ENCODE peak calls at places on chromosomes 16 and 17, in four cellular contexts. One of them, this sample, is unnamed.

GRCh38 chr16:51034481-51035109 is 116.5 kb downstream of the SALL1 start:
- DNase-seq in central memory CD4-positive, alpha-beta T cell: no peak
- DNase-seq in activated CD4-positive, alpha-beta T cell treated with anti-CD3 and anti-CD28 coated beads, Interleukin-2, amount 50 U/mL, for 24 hours: no peak
- DNase-seq in fibroblast of pulmonary artery: no peak
- DNase-seq in this sample: no peak

GRCh38 chr17:7261377-7262191 is 694 bp downstream of the CLDN7 start:
- DNase-seq in central memory CD4-positive, alpha-beta T cell: peak
- DNase-seq in activated CD4-positive, alpha-beta T cell treated with anti-CD3 and anti-CD28 coated beads, Interleukin-2, amount 50 U/mL, for 24 hours: no peak
- DNase-seq in fibroblast of pulmonary artery: no peak
- DNase-seq in this sample: peak

GRCh38 chr17:74852237-74853047 is 7.2 kb downstream of the GRIN2C start:
- DNase-seq in central memory CD4-positive, alpha-beta T cell: peak
- DNase-seq in activated CD4-positive, alpha-beta T cell treated with anti-CD3 and anti-CD28 coated beads, Interleukin-2, amount 50 U/mL, for 24 hours: peak
- DNase-seq in fibroblast of pulmonary artery: peak
- DNase-seq in this sample: peak

GRCh38 chr16:1825864-1826690 is 548 bp downstream of the HAGH start:
- DNase-seq in central memory CD4-positive, alpha-beta T cell: peak
- DNase-seq in activated CD4-positive, alpha-beta T cell treated with anti-CD3 and anti-CD28 coated beads, Interleukin-2, amount 50 U/mL, for 24 hours: peak
- DNase-seq in fibroblast of pulmonary artery: peak
- DNase-seq in this sample: no peak

GRCh38 chr16:89326721-89327120 is 109.2 kb downstream of the ZNF778 start:
- DNase-seq in central memory CD4-positive, alpha-beta T cell: no peak
- DNase-seq in activated CD4-positive, alpha-beta T cell treated with anti-CD3 and anti-CD28 coated beads, Interleukin-2, amount 50 U/mL, for 24 hours: no peak
- DNase-seq in fibroblast of pulmonary artery: no peak
- DNase-seq in this sample: no peak

GRCh38 chr17:21174186-21174585 is 39.8 kb downstream of the TMEM11 start:
- DNase-seq in central memory CD4-positive, alpha-beta T cell: no peak
- DNase-seq in activated CD4-positive, alpha-beta T cell treated with anti-CD3 and anti-CD28 coated beads, Interleukin-2, amount 50 U/mL, for 24 hours: no peak
- DNase-seq in fibroblast of pulmonary artery: no peak
- DNase-seq in this sample: no peak

GRCh38 chr16:27407158-27407557 is 5.2 kb downstream of the IL21R start:
- DNase-seq in central memory CD4-positive, alpha-beta T cell: peak
- DNase-seq in activated CD4-positive, alpha-beta T cell treated with anti-CD3 and anti-CD28 coated beads, Interleukin-2, amount 50 U/mL, for 24 hours: no peak
- DNase-seq in fibroblast of pulmonary artery: no peak
- DNase-seq in this sample: no peak

GRCh38 chr16:86819523-86819887 is 241.2 kb downstream of the FOXL1 start:
- DNase-seq in central memory CD4-positive, alpha-beta T cell: no peak
- DNase-seq in activated CD4-positive, alpha-beta T cell treated with anti-CD3 and anti-CD28 coated beads, Interleukin-2, amount 50 U/mL, for 24 hours: no peak
- DNase-seq in fibroblast of pulmonary artery: no peak
- DNase-seq in this sample: no peak

GRCh38 chr16:67104061-67104460 is 5.7 kb upstream of the PHAF1 start:
- DNase-seq in central memory CD4-positive, alpha-beta T cell: no peak
- DNase-seq in activated CD4-positive, alpha-beta T cell treated with anti-CD3 and anti-CD28 coated beads, Interleukin-2, amount 50 U/mL, for 24 hours: no peak
- DNase-seq in fibroblast of pulmonary artery: peak
- DNase-seq in this sample: no peak

GRCh38 chr17:1107777-1108559 is 71.8 kb downstream of the ABR start:
- DNase-seq in central memory CD4-positive, alpha-beta T cell: no peak
- DNase-seq in activated CD4-positive, alpha-beta T cell treated with anti-CD3 and anti-CD28 coated beads, Interleukin-2, amount 50 U/mL, for 24 hours: no peak
- DNase-seq in fibroblast of pulmonary artery: no peak
- DNase-seq in this sample: no peak

This sample was measured in immature natural killer cell.